ENCODE peak calls at places on chromosomes 6 and 20, in eight cellular contexts. C is fibroblast of lung, E is nephron progenitor cell, U is neural crest cell, H is B cell, Q is cardiac muscle cell, K is mucosa of descending colon, D is IMR-90. S is an unnamed sample.

GRCh38 chr6:133947302-133947900 is 5.6 kb upstream of the TBPL1 start:
- DNase-seq in C (no peak), E (no peak), U (no peak), H (no peak), Q (no peak), K (peak; percentile 83), D (no peak), S (no peak)

GRCh38 chr6:37368961-37369320 is 15.2 kb downstream of the RNF8 start:
- DNase-seq in C (no peak), E (no peak), U (no peak), H (no peak), Q (no peak), K (no peak), D (no peak), S (no peak)

GRCh38 chr20:16412896-16413295 is 160.4 kb downstream of the KIF16B start:
- DNase-seq in C (no peak), E (no peak), U (no peak), H (no peak), Q (no peak), K (no peak), D (no peak), S (no peak)

GRCh38 chr6:33926451-33926850 is 122.6 kb upstream of the MLN start:
- DNase-seq in C (peak; percentile 13), E (peak; percentile 23), U (no peak), H (no peak), Q (no peak), K (no peak), D (no peak), S (no peak)

GRCh38 chr6:79824231-79824630 is 123.1 kb downstream of the ELOVL4 start:
- DNase-seq in C (no peak), E (no peak), U (no peak), H (no peak), Q (no peak), K (no peak), D (no peak), S (no peak)

GRCh38 chr6:99145738-99146137 is 198.0 kb upstream of the FBXL4 start:
- DNase-seq in C (no peak), E (no peak), U (no peak), H (no peak), Q (no peak), K (no peak), D (no peak), S (no peak)

GRCh38 chr6:159961523-159961922 is 7.4 kb upstream of the IGF2R start:
- DNase-seq in C (peak; percentile 21), E (no peak), U (no peak), H (no peak), Q (no peak), K (no peak), D (peak; percentile 31), S (no peak)

GRCh38 chr6:145247677-145248419 is 487.5 kb downstream of the EPM2A start:
- DNase-seq in C (peak; percentile 97), E (no peak), U (no peak), H (no peak), Q (no peak), K (no peak), D (peak; percentile 98), S (no peak)

GRCh38 chr6:127879685-127880084 is 21.2 kb downstream of the THEMIS start:
- DNase-seq in C (peak; percentile 49), E (peak; percentile 66), U (peak; percentile 9), H (no peak), Q (peak; percentile 67), K (no peak), D (peak; percentile 7), S (peak; percentile 44)

GRCh38 chr6:45661667-45662066 is 283.9 kb upstream of the SUPT3H start:
- DNase-seq in C (peak; percentile 88), E (no peak), U (no peak), H (no peak), Q (no peak), K (no peak), D (peak; percentile 84), S (no peak)

GRCh38 chr6:133170602-133171001 is 70.6 kb upstream of the EYA4 start:
- DNase-seq in C (no peak), E (no peak), U (no peak), H (no peak), Q (no peak), K (no peak), D (peak; percentile 53), S (no peak)

GRCh38 chr6:121944361-121944760 is 455.1 kb upstream of the HSF2 start:
- DNase-seq in C (peak; percentile 77), E (no peak), U (no peak), H (no peak), Q (no peak), K (no peak), D (peak; percentile 6), S (no peak)

GRCh38 chr20:60332523-60332922 is 374.3 kb downstream of the CDH26 start:
- DNase-seq in C (no peak), E (no peak), U (no peak), H (no peak), Q (no peak), K (no peak), D (no peak), S (no peak)

GRCh38 chr6:143060806-143061596 is at the start of gene AIG1:
- DNase-seq in C (no peak), E (no peak), U (peak; percentile 55), H (peak; percentile 58), Q (no peak), K (peak; percentile 81), D (no peak), S (peak; percentile 59)

GRCh38 chr6:110357696-110358535 is at the start of gene METTL24:
- DNase-seq in C (no peak), E (peak; percentile 75), U (peak; percentile 40), H (no peak), Q (peak; percentile 56), K (peak; percentile 10), D (no peak), S (peak; percentile 21)

GRCh38 chr20:14234666-14235295 is 102.6 kb downstream of the FLRT3 start:
- DNase-seq in C (peak; percentile 74), E (no peak), U (no peak), H (no peak), Q (no peak), K (no peak), D (peak; percentile 65), S (no peak)

GRCh38 chr6:5316946-5317345 is 55.6 kb downstream of the FARS2 start:
- DNase-seq in C (no peak), E (no peak), U (no peak), H (no peak), Q (no peak), K (no peak), D (no peak), S (no peak)

GRCh38 chr6:85464722-85465150 is 14.9 kb downstream of the NT5E start:
- DNase-seq in C (peak; percentile 94), E (no peak), U (no peak), H (no peak), Q (no peak), K (no peak), D (peak; percentile 98), S (no peak)

GRCh38 chr6:85537055-85537494 is 56.6 kb downstream of the SNX14 start:
- DNase-seq in C (no peak), E (no peak), U (no peak), H (no peak), Q (no peak), K (no peak), D (peak; percentile 24), S (no peak)

GRCh38 chr6:21189721-21190120 is 403.8 kb upstream of the SOX4 start:
- DNase-seq in C (no peak), E (no peak), U (no peak), H (no peak), Q (no peak), K (no peak), D (no peak), S (no peak)
- TF ChIP-seq CTCF in C (no peak), E (no peak), U (no peak), H (no peak), Q (no peak), K (no peak), D (no peak), S (no peak)

DNA sequence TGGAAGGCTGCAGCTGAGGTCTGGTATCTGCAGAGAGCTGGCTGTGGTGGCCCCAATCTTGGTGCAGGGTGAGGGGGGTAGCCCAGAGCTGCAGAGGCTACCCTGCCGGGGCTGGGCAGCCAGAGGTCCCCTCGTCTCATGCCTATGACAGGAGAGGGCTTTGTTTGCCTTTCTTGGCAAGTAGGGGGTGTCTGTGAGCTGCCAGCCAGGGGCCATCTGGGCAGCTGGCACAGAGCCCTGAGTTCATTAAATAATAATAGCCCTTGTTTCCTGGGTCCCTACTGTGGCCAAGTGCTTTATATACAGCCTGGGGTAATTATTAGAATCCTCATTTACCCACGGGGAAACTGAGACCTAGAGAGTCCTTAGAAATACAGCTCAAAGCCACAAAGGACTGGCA is 66.6 kb downstream of the EZR start:
- DNase-seq in C (peak; percentile 21), E (no peak), U (no peak), H (no peak), Q (no peak), K (no peak), D (no peak), S (no peak)
- TF ChIP-seq CTCF in C (peak; percentile 34), E (no peak), U (no peak), H (no peak), Q (peak; percentile 23), K (no peak), D (no peak), S (no peak)

GRCh38 chr20:36460648-36461599 is 80.4 kb upstream of the MYL9 start:
- DNase-seq in C (peak; percentile 82), E (peak; percentile 93), U (peak; percentile 79), H (peak; percentile 92), Q (peak; percentile 96), K (peak; percentile 97), D (peak; percentile 84), S (peak; percentile 87)
- TF ChIP-seq CTCF in C (no peak), E (no peak), U (no peak), H (no peak), Q (no peak), K (no peak), D (no peak), S (no peak)

GRCh38 chr6:52588710-52589091 is 11.8 kb upstream of the TRAM2 start:
- DNase-seq in C (no peak), E (no peak), U (no peak), H (no peak), Q (no peak), K (no peak), D (no peak), S (no peak)

GRCh38 chr6:52594216-52594615 is 17.4 kb upstream of the TRAM2 start:
- DNase-seq in C (no peak), E (no peak), U (no peak), H (no peak), Q (no peak), K (no peak), D (no peak), S (no peak)

GRCh38 chr6:52588087-52588709 is 11.3 kb upstream of the TRAM2 start:
- DNase-seq in C (no peak), E (no peak), U (no peak), H (no peak), Q (no peak), K (no peak), D (no peak), S (no peak)

GRCh38 chr6:52591832-52592231 is 15.0 kb upstream of the TRAM2 start:
- DNase-seq in C (no peak), E (no peak), U (no peak), H (no peak), Q (no peak), K (no peak), D (no peak), S (no peak)

DNA sequence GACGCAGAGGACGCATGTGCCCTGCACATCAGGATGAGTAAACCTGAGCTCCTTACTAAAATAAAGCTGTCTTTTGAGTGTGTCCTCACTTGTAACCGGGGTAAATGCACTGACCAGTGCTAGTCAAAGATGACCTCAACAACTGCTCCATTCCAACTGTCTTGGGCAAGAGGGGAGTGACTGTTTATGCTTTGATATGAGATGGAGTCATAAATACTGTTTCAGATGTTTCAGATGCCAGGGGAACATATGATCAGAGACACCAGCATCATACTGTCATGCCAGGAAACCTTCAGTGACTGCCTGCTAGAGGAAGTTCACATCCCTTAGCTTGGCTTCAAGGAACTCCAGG is 13.8 kb upstream of the TRAM2 start:
- DNase-seq in C (peak; percentile 57), E (no peak), U (no peak), H (no peak), Q (no peak), K (no peak), D (peak; percentile 83), S (no peak)
- TF ChIP-seq CTCF in C (no peak), E (no peak), U (no peak), H (no peak), Q (no peak), K (no peak), D (no peak), S (no peak)